ENCODE peak calls at places on chromosomes 16 and 17, in ten cellular contexts. One of them, this sample, is unnamed. For H3K27me3 and H3K4me1, the result is how much of the 10 kb centered on the place peaks cover.

GRCh38 chr17:8799851-8800212 is 667 bp upstream of the MFSD6L start:
- DNase-seq in HAP-1: no peak
- DNase-seq in CD8-positive, alpha-beta T cell: no peak
- DNase-seq in neural progenitor cell: no peak
- DNase-seq in heart right ventricle: peak
- DNase-seq in left lung: no peak
- DNase-seq in PC-3: no peak
- DNase-seq in heart left ventricle: peak
- DNase-seq in tibial nerve: no peak
- DNase-seq in transverse colon: no peak
- DNase-seq in this sample: no peak

GRCh38 chr17:38587956-38588771 is 17.6 kb downstream of the SRCIN1 start:
- DNase-seq in tibial nerve: no peak
- DNase-seq in heart right ventricle: no peak
- DNase-seq in transverse colon: no peak
- DNase-seq in heart left ventricle: no peak
- DNase-seq in neural progenitor cell: peak
- DNase-seq in PC-3: no peak
- DNase-seq in CD8-positive, alpha-beta T cell: no peak
- DNase-seq in left lung: no peak
- DNase-seq in HAP-1: no peak
- DNase-seq in this sample: no peak

GRCh38 chr16:89256651-89257254 is 39.2 kb downstream of the ZNF778 start:
- DNase-seq in PC-3: peak
- DNase-seq in heart left ventricle: no peak
- DNase-seq in left lung: peak
- DNase-seq in HAP-1: no peak
- DNase-seq in transverse colon: peak
- DNase-seq in tibial nerve: no peak
- DNase-seq in neural progenitor cell: peak
- DNase-seq in heart right ventricle: no peak
- DNase-seq in CD8-positive, alpha-beta T cell: peak
- DNase-seq in this sample: peak

GRCh38 chr17:76193616-76194015 is 46.7 kb downstream of the RNF157 start:
- DNase-seq in CD8-positive, alpha-beta T cell: peak
- DNase-seq in neural progenitor cell: peak
- DNase-seq in heart right ventricle: no peak
- DNase-seq in transverse colon: no peak
- DNase-seq in left lung: no peak
- DNase-seq in PC-3: no peak
- DNase-seq in heart left ventricle: no peak
- DNase-seq in HAP-1: no peak
- DNase-seq in tibial nerve: no peak
- DNase-seq in this sample: no peak

GRCh38 chr17:58564971-58565370 is 50.5 kb upstream of the MTMR4 start:
- DNase-seq in PC-3: no peak
- DNase-seq in CD8-positive, alpha-beta T cell: no peak
- DNase-seq in tibial nerve: no peak
- DNase-seq in transverse colon: no peak
- DNase-seq in heart left ventricle: no peak
- DNase-seq in HAP-1: no peak
- DNase-seq in left lung: no peak
- DNase-seq in neural progenitor cell: no peak
- DNase-seq in heart right ventricle: no peak
- DNase-seq in this sample: no peak

GRCh38 chr16:56923481-56923880 is 8.5 kb upstream of the HERPUD1 start:
- DNase-seq in PC-3: no peak
- DNase-seq in HAP-1: no peak
- DNase-seq in transverse colon: no peak
- DNase-seq in heart left ventricle: no peak
- DNase-seq in heart right ventricle: no peak
- DNase-seq in left lung: no peak
- DNase-seq in CD8-positive, alpha-beta T cell: no peak
- DNase-seq in neural progenitor cell: no peak
- DNase-seq in tibial nerve: no peak
- DNase-seq in this sample: no peak

GRCh38 chr17:79733692-79734070 is 2.9 kb downstream of the ENPP7 start:
- DNase-seq in PC-3: no peak
- DNase-seq in heart right ventricle: no peak
- DNase-seq in tibial nerve: no peak
- DNase-seq in transverse colon: no peak
- DNase-seq in HAP-1: no peak
- DNase-seq in heart left ventricle: no peak
- DNase-seq in neural progenitor cell: no peak
- DNase-seq in left lung: no peak
- DNase-seq in CD8-positive, alpha-beta T cell: no peak
- DNase-seq in this sample: no peak

GRCh38 chr16:55000595-55000994 is 69.9 kb downstream of the IRX5 start:
- DNase-seq in heart left ventricle: no peak
- DNase-seq in heart right ventricle: no peak
- DNase-seq in CD8-positive, alpha-beta T cell: no peak
- DNase-seq in transverse colon: no peak
- DNase-seq in tibial nerve: no peak
- DNase-seq in left lung: no peak
- DNase-seq in PC-3: no peak
- DNase-seq in neural progenitor cell: no peak
- DNase-seq in HAP-1: no peak
- DNase-seq in this sample: no peak

GRCh38 chr17:29210879-29211278 is 30.7 kb upstream of the MYO18A start:
- DNase-seq in left lung: no peak
- DNase-seq in HAP-1: no peak
- DNase-seq in tibial nerve: no peak
- DNase-seq in PC-3: no peak
- DNase-seq in neural progenitor cell: no peak
- DNase-seq in transverse colon: no peak
- DNase-seq in heart right ventricle: no peak
- DNase-seq in CD8-positive, alpha-beta T cell: no peak
- DNase-seq in heart left ventricle: no peak
- DNase-seq in this sample: no peak

GRCh38 chr16:57925310-57925709 is 45.6 kb downstream of the CNGB1 start:
- DNase-seq in heart right ventricle: no peak
- DNase-seq in left lung: no peak
- DNase-seq in transverse colon: no peak
- DNase-seq in HAP-1: no peak
- DNase-seq in tibial nerve: no peak
- DNase-seq in PC-3: no peak
- DNase-seq in neural progenitor cell: no peak
- DNase-seq in CD8-positive, alpha-beta T cell: no peak
- DNase-seq in heart left ventricle: no peak
- DNase-seq in this sample: no peak

GRCh38 chr16:27408602-27409031 is 6.6 kb downstream of the IL21R start:
- DNase-seq in neural progenitor cell: no peak
- DNase-seq in left lung: no peak
- DNase-seq in tibial nerve: no peak
- DNase-seq in heart right ventricle: no peak
- DNase-seq in HAP-1: no peak
- DNase-seq in transverse colon: no peak
- DNase-seq in CD8-positive, alpha-beta T cell: no peak
- DNase-seq in heart left ventricle: no peak
- DNase-seq in PC-3: no peak
- DNase-seq in this sample: no peak
- H3K27me3 ChIP-seq in neural progenitor cell: under half
- H3K27me3 ChIP-seq in left lung: under half
- H3K27me3 ChIP-seq in tibial nerve: under half
- H3K27me3 ChIP-seq in heart right ventricle: under half
- H3K27me3 ChIP-seq in HAP-1: under half
- H3K27me3 ChIP-seq in transverse colon: under half
- H3K27me3 ChIP-seq in CD8-positive, alpha-beta T cell: under half
- H3K27me3 ChIP-seq in heart left ventricle: under half
- H3K27me3 ChIP-seq in PC-3: under half
- H3K27me3 ChIP-seq in this sample: under half

DNA sequence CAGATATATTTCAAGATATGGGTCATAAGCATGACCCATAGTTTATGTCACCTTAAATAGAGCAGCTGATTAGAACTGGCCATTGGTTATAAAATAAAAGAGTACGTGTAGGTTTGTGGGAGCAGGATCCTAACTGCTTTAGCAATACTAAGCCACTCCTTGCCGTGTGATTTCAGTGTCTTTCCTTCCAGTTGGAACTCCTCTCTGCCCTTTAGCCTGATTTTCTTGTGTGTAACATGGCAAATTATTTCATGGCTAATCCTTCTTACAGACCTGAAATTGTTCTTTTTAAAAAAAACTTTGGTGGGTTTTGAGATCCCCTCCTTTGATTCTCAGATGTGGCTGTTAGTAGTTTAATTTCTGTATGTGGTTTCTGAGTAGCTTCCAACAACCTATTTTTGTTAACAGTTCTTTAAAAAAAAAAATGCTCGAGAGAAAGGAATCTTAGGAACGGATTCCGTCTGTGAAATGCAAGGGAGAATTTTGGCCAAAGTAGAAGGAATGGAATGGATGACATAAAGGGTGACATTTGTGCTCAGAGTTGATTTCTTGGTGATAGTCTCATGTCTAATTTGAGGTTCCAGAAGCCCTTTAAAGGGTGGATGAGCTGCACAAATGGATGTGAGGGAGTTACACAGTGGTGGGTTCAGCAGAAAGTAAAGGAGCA is 40.0 kb downstream of the DHRS7B start:
- DNase-seq in tibial nerve: no peak
- DNase-seq in PC-3: no peak
- DNase-seq in transverse colon: no peak
- DNase-seq in heart left ventricle: no peak
- DNase-seq in left lung: no peak
- DNase-seq in neural progenitor cell: no peak
- DNase-seq in HAP-1: no peak
- DNase-seq in CD8-positive, alpha-beta T cell: no peak
- DNase-seq in heart right ventricle: no peak
- DNase-seq in this sample: no peak
- H3K4me1 ChIP-seq in tibial nerve: half or more
- H3K4me1 ChIP-seq in PC-3: under half
- H3K4me1 ChIP-seq in transverse colon: under half
- H3K4me1 ChIP-seq in heart left ventricle: under half
- H3K4me1 ChIP-seq in left lung: under half
- H3K4me1 ChIP-seq in neural progenitor cell: under half
- H3K4me1 ChIP-seq in HAP-1: under half
- H3K4me1 ChIP-seq in CD8-positive, alpha-beta T cell: under half
- H3K4me1 ChIP-seq in heart right ventricle: under half
- H3K4me1 ChIP-seq in this sample: under half

GRCh38 chr17:82298538-82299421 is 18.6 kb downstream of the CD7 start:
- DNase-seq in transverse colon: no peak
- DNase-seq in PC-3: no peak
- DNase-seq in heart left ventricle: no peak
- DNase-seq in tibial nerve: no peak
- DNase-seq in heart right ventricle: no peak
- DNase-seq in HAP-1: no peak
- DNase-seq in neural progenitor cell: no peak
- DNase-seq in CD8-positive, alpha-beta T cell: no peak
- DNase-seq in left lung: peak
- DNase-seq in this sample: no peak

GRCh38 chr17:82297804-82298537 is 19.4 kb downstream of the CD7 start:
- DNase-seq in neural progenitor cell: no peak
- DNase-seq in HAP-1: no peak
- DNase-seq in tibial nerve: peak
- DNase-seq in PC-3: peak
- DNase-seq in heart left ventricle: peak
- DNase-seq in transverse colon: peak
- DNase-seq in heart right ventricle: peak
- DNase-seq in CD8-positive, alpha-beta T cell: peak
- DNase-seq in left lung: peak
- DNase-seq in this sample: peak

GRCh38 chr17:82296511-82297279 is 20.7 kb downstream of the CD7 start:
- DNase-seq in neural progenitor cell: no peak
- DNase-seq in heart right ventricle: no peak
- DNase-seq in heart left ventricle: no peak
- DNase-seq in transverse colon: no peak
- DNase-seq in HAP-1: no peak
- DNase-seq in left lung: peak
- DNase-seq in tibial nerve: no peak
- DNase-seq in CD8-positive, alpha-beta T cell: no peak
- DNase-seq in PC-3: peak
- DNase-seq in this sample: no peak

GRCh38 chr17:82295472-82295814 is 21.9 kb upstream of the CSNK1D start:
- DNase-seq in left lung: no peak
- DNase-seq in neural progenitor cell: no peak
- DNase-seq in HAP-1: no peak
- DNase-seq in heart left ventricle: no peak
- DNase-seq in CD8-positive, alpha-beta T cell: no peak
- DNase-seq in transverse colon: no peak
- DNase-seq in tibial nerve: no peak
- DNase-seq in heart right ventricle: no peak
- DNase-seq in PC-3: no peak
- DNase-seq in this sample: no peak

GRCh38 chr17:82297280-82297803 is 20.1 kb downstream of the CD7 start:
- DNase-seq in neural progenitor cell: no peak
- DNase-seq in tibial nerve: peak
- DNase-seq in heart right ventricle: peak
- DNase-seq in left lung: peak
- DNase-seq in CD8-positive, alpha-beta T cell: peak
- DNase-seq in HAP-1: no peak
- DNase-seq in PC-3: peak
- DNase-seq in heart left ventricle: peak
- DNase-seq in transverse colon: peak
- DNase-seq in this sample: peak
- H3K4me3 ChIP-seq in neural progenitor cell: no peak
- H3K4me3 ChIP-seq in tibial nerve: peak
- H3K4me3 ChIP-seq in heart right ventricle: peak
- H3K4me3 ChIP-seq in left lung: peak
- H3K4me3 ChIP-seq in CD8-positive, alpha-beta T cell: peak
- H3K4me3 ChIP-seq in HAP-1: no peak
- H3K4me3 ChIP-seq in PC-3: peak
- H3K4me3 ChIP-seq in heart left ventricle: peak
- H3K4me3 ChIP-seq in transverse colon: peak
- H3K4me3 ChIP-seq in this sample: peak

GRCh38 chr17:5699789-5700188 is 115.5 kb upstream of the NLRP1 start:
- DNase-seq in transverse colon: no peak
- DNase-seq in PC-3: no peak
- DNase-seq in tibial nerve: no peak
- DNase-seq in HAP-1: no peak
- DNase-seq in CD8-positive, alpha-beta T cell: no peak
- DNase-seq in heart right ventricle: no peak
- DNase-seq in neural progenitor cell: peak
- DNase-seq in heart left ventricle: no peak
- DNase-seq in left lung: no peak
- DNase-seq in this sample: no peak
- H3K27me3 ChIP-seq in transverse colon: under half
- H3K27me3 ChIP-seq in PC-3: under half
- H3K27me3 ChIP-seq in tibial nerve: under half
- H3K27me3 ChIP-seq in HAP-1: under half
- H3K27me3 ChIP-seq in CD8-positive, alpha-beta T cell: under half
- H3K27me3 ChIP-seq in heart right ventricle: under half
- H3K27me3 ChIP-seq in neural progenitor cell: under half
- H3K27me3 ChIP-seq in heart left ventricle: under half
- H3K27me3 ChIP-seq in left lung: half or more
- H3K27me3 ChIP-seq in this sample: under half

DNA sequence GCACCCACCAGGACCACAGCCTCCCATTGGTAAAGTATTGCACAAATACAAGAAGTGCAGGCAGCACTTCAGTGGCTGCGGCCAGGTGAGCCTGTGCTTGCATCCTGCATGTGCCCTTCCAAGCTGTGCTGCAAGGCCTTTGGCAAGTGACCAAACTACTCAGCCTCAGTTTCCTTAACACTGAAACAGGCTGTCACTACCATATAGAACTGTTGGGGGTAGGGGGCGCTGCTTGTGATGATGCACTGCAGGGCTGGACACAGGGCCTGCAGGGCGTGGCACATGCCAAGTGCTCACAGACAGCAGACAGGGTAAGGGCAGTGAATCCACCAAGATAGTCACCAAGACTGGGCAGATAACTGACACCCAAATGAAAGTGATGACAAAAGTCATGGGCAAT is 65.6 kb upstream of the SREBF1 start:
- DNase-seq in left lung: no peak
- DNase-seq in CD8-positive, alpha-beta T cell: no peak
- DNase-seq in transverse colon: no peak
- DNase-seq in PC-3: peak
- DNase-seq in heart left ventricle: no peak
- DNase-seq in tibial nerve: no peak
- DNase-seq in heart right ventricle: no peak
- DNase-seq in HAP-1: no peak
- DNase-seq in neural progenitor cell: no peak
- DNase-seq in this sample: no peak
- H3K4me1 ChIP-seq in left lung: under half
- H3K4me1 ChIP-seq in CD8-positive, alpha-beta T cell: under half
- H3K4me1 ChIP-seq in transverse colon: under half
- H3K4me1 ChIP-seq in PC-3: under half
- H3K4me1 ChIP-seq in heart left ventricle: under half
- H3K4me1 ChIP-seq in tibial nerve: half or more
- H3K4me1 ChIP-seq in heart right ventricle: under half
- H3K4me1 ChIP-seq in HAP-1: under half
- H3K4me1 ChIP-seq in neural progenitor cell: under half
- H3K4me1 ChIP-seq in this sample: under half

This sample was measured in ascending aorta.